ENCODE peak calls at places on chromosomes 13 and 19, in four cellular contexts. E, N, L and O are unnamed samples.
A peak's percentile ranks its signal among the peaks of the same experiment; 100 is the strongest.

GRCh38 chr19:1189419-1189818 is 15.4 kb upstream of the SBNO2 start:
- DNase-seq in E (no peak), N (no peak), L (no peak), O (no peak)

GRCh38 chr13:96141032-96141431 is 51.1 kb downstream of the HS6ST3 start:
- DNase-seq in E (no peak), N (no peak), L (no peak), O (no peak)

GRCh38 chr13:22095794-22096193 is 424.9 kb downstream of the FGF9 start:
- DNase-seq in E (no peak), N (no peak), L (no peak), O (no peak)

GRCh38 chr13:94433055-94433947 is 46.2 kb downstream of the DCT start:
- DNase-seq in E (no peak), N (peak; percentile 22), L (no peak), O (no peak)

GRCh38 chr13:93460005-93460404 is 233.4 kb downstream of the GPC6 start:
- DNase-seq in E (no peak), N (no peak), L (no peak), O (no peak)

GRCh38 chr13:110965038-110965754 is 50.3 kb upstream of the ANKRD10 start:
- DNase-seq in E (no peak), N (no peak), L (peak; percentile 67), O (no peak)

GRCh38 chr13:34678154-34678553 is 263.9 kb upstream of the NBEA start:
- DNase-seq in E (no peak), N (no peak), L (peak; percentile 82), O (no peak)

GRCh38 chr19:49981603-49982593 is 20.9 kb upstream of the SIGLEC11 start:
- DNase-seq in E (no peak), N (no peak), L (no peak), O (no peak)

GRCh38 chr13:74444161-74444571 is 310.0 kb upstream of the KLF12 start:
- DNase-seq in E (no peak), N (no peak), L (no peak), O (no peak)

GRCh38 chr19:34639491-34640085 is 37.4 kb downstream of the SCGB2B2 start:
- DNase-seq in E (no peak), N (peak; percentile 48), L (peak; percentile 11), O (peak; percentile 55)

GRCh38 chr19:28294395-28294794 is 918.6 kb downstream of the UQCRFS1 start:
- DNase-seq in E (no peak), N (no peak), L (peak; percentile 16), O (no peak)

GRCh38 chr19:10086904-10087256 is 763 bp downstream of the SHFL start:
- DNase-seq in E (no peak), N (no peak), L (no peak), O (no peak)

GRCh38 chr13:51995677-51996551 is 15.3 kb downstream of the ATP7B start:
- DNase-seq in E (no peak), N (peak; percentile 25), L (no peak), O (peak; percentile 2)

GRCh38 chr19:18798384-18799352 is 7.6 kb upstream of the COMP start:
- DNase-seq in E (no peak), N (no peak), L (no peak), O (no peak)

GRCh38 chr13:110127986-110128511 is 178.9 kb downstream of the COL4A1 start:
- DNase-seq in E (no peak), N (no peak), L (no peak), O (no peak)

GRCh38 chr13:29925457-29925856 is 75.0 kb upstream of the UBL3 start:
- DNase-seq in E (peak; percentile 90), N (peak; percentile 81), L (peak; percentile 83), O (no peak)

GRCh38 chr13:46182491-46182877 is 507 bp upstream of the LCP1 start:
- DNase-seq in E (no peak), N (no peak), L (no peak), O (no peak)

GRCh38 chr19:40365613-40366401 is 17.3 kb downstream of the PLD3 start:
- DNase-seq in E (no peak), N (peak; percentile 75), L (peak; percentile 60), O (no peak)

GRCh38 chr13:20272104-20272503 is 40.0 kb upstream of the GJB6 start:
- DNase-seq in E (no peak), N (no peak), L (no peak), O (no peak)

GRCh38 chr13:36758345-36758744 is 60.7 kb upstream of the RFXAP start:
- DNase-seq in E (no peak), N (no peak), L (no peak), O (no peak)

GRCh38 chr13:114341003-114341777 is 26.9 kb downstream of the CHAMP1 start:
- DNase-seq in E (no peak), N (no peak), L (no peak), O (no peak)

GRCh38 chr13:44231786-44232516 is 141.7 kb upstream of the SERP2 start:
- DNase-seq in E (no peak), N (peak; percentile 71), L (peak; percentile 98), O (no peak)

GRCh38 chr19:4800591-4801081 is 9.1 kb downstream of the FEM1A start:
- DNase-seq in E (no peak), N (no peak), L (no peak), O (no peak)

GRCh38 chr13:38530492-38530891 is 156.4 kb upstream of the FREM2 start:
- DNase-seq in E (no peak), N (no peak), L (no peak), O (no peak)

GRCh38 chr13:30375436-30375835 is 46.9 kb upstream of the UBE2L5 start:
- DNase-seq in E (no peak), N (no peak), L (no peak), O (no peak)

GRCh38 chr13:27122036-27122435 is 49.6 kb downstream of the USP12 start:
- DNase-seq in E (no peak), N (no peak), L (no peak), O (no peak)

GRCh38 chr13:66624302-66624701 is 605.8 kb downstream of the PCDH9 start:
- DNase-seq in E (no peak), N (no peak), L (no peak), O (no peak)

GRCh38 chr13:90867336-90867683 is 480.2 kb upstream of the MIR17HG start:
- DNase-seq in E (peak; percentile 3), N (peak; percentile 62), L (peak; percentile 64), O (no peak)

GRCh38 chr13:78193853-78194252 is 275.2 kb upstream of the EDNRB start:
- DNase-seq in E (no peak), N (no peak), L (no peak), O (no peak)

GRCh38 chr13:93859666-93860065 is 619.8 kb downstream of the DCT start:
- DNase-seq in E (no peak), N (no peak), L (peak; percentile 87), O (no peak)

GRCh38 chr19:41871573-41872383 is 5.3 kb upstream of the CD79A start:
- DNase-seq in E (no peak), N (peak; percentile 32), L (no peak), O (no peak)

GRCh38 chr19:5434970-5435641 is 20.1 kb upstream of the ZNRF4 start:
- DNase-seq in E (no peak), N (no peak), L (peak; percentile 92), O (no peak)

GRCh38 chr13:90502762-90503161 is 844.7 kb upstream of the MIR17HG start:
- DNase-seq in E (no peak), N (no peak), L (no peak), O (no peak)

GRCh38 chr19:57648336-57649003 is 15.5 kb downstream of the ZNF211 start:
- DNase-seq in E (no peak), N (no peak), L (no peak), O (no peak)

GRCh38 chr19:38329651-38330050 is 6.0 kb upstream of the CATSPERG start:
- DNase-seq in E (no peak), N (no peak), L (no peak), O (no peak)

GRCh38 chr13:94993608-94994007 is 281.3 kb upstream of the SOX21 start:
- DNase-seq in E (no peak), N (no peak), L (no peak), O (no peak)

GRCh38 chr19:3132971-3133792 is 2.7 kb upstream of the GNA15 start:
- DNase-seq in E (no peak), N (no peak), L (peak; percentile 54), O (no peak)

GRCh38 chr19:35710784-35711723 is 6.7 kb downstream of the ZBTB32 start:
- DNase-seq in E (no peak), N (no peak), L (no peak), O (no peak)